ENCODE peak calls at places on chromosomes 7 and 10, in eight cellular contexts. I is OCI-LY7; K is SW 1271; Y is amniotic epithelial cell; R is iPS-NIHi11; N is stimulated activated CD4-positive, alpha-beta T cell treated with anti-CD3 and anti-CD28 coated beads, Interleukin-12 subunit alpha, Interleukin-12 subunit beta, amount 100 ng/mL, for 48 hours; M is SK-N-DZ; P is cardiac muscle cell. C is an unnamed sample.

GRCh38 chr10:16751244-16751643 is 66.0 kb downstream of the RSU1 start:
- DNase-seq in I (no peak), K (no peak), Y (no peak), R (no peak), N (no peak), M (no peak), P (no peak), C (no peak)

GRCh38 chr7:91280180-91280579 is 15.9 kb downstream of the FZD1 start:
- DNase-seq in I (no peak), K (no peak), Y (no peak), R (no peak), N (no peak), M (peak), P (peak), C (no peak)

GRCh38 chr10:117370205-117370604 is 5.0 kb downstream of the PDZD8 start:
- DNase-seq in I (no peak), K (no peak), Y (peak), R (no peak), N (no peak), M (no peak), P (peak), C (no peak)

GRCh38 chr7:4805110-4805978 is 29.9 kb downstream of the AP5Z1 start:
- DNase-seq in I (no peak), K (no peak), Y (no peak), R (no peak), N (no peak), M (no peak), P (no peak), C (no peak)

GRCh38 chr10:86200269-86200668 is 166.3 kb downstream of the GRID1 start:
- DNase-seq in I (no peak), K (no peak), Y (no peak), R (no peak), N (no peak), M (no peak), P (no peak), C (no peak)

GRCh38 chr7:150323682-150324365 is 479 bp upstream of the ACTR3C start:
- DNase-seq in I (no peak), K (no peak), Y (peak), R (no peak), N (no peak), M (no peak), P (peak), C (peak)

GRCh38 chr10:110504111-110504735 is 6.5 kb downstream of the DUSP5 start:
- DNase-seq in I (no peak), K (no peak), Y (peak), R (no peak), N (peak), M (no peak), P (no peak), C (no peak)

GRCh38 chr10:129339841-129340240 is 127.2 kb upstream of the MGMT start:
- DNase-seq in I (no peak), K (no peak), Y (no peak), R (no peak), N (no peak), M (no peak), P (no peak), C (no peak)

GRCh38 chr10:114749014-114749413 is 72.6 kb upstream of the FHIP2A start:
- DNase-seq in I (no peak), K (no peak), Y (peak), R (no peak), N (no peak), M (no peak), P (peak), C (peak)

GRCh38 chr10:3225589-3225988 is 53.0 kb upstream of the PITRM1 start:
- DNase-seq in I (no peak), K (no peak), Y (peak), R (no peak), N (no peak), M (no peak), P (no peak), C (no peak)

GRCh38 chr7:143382126-143382790 is 1.1 kb downstream of the ZYX start:
- DNase-seq in I (no peak), K (no peak), Y (no peak), R (no peak), N (no peak), M (no peak), P (no peak), C (peak)

GRCh38 chr7:99551767-99552463 is at the start of gene FAM200A:
- DNase-seq in I (peak), K (peak), Y (peak), R (peak), N (peak), M (peak), P (peak), C (peak)

GRCh38 chr10:83991986-83992753 is 147.1 kb upstream of the GHITM start:
- DNase-seq in I (peak), K (no peak), Y (peak), R (peak), N (no peak), M (peak), P (peak), C (peak)

GRCh38 chr10:29041512-29042150 is 247.2 kb upstream of the LYZL1 start:
- DNase-seq in I (no peak), K (no peak), Y (no peak), R (no peak), N (no peak), M (no peak), P (no peak), C (no peak)

GRCh38 chr10:119287613-119287991 is 80.2 kb downstream of the GRK5 start:
- DNase-seq in I (no peak), K (no peak), Y (no peak), R (no peak), N (no peak), M (no peak), P (no peak), C (no peak)

GRCh38 chr7:143401265-143401664 is 7.4 kb downstream of the EPHA1 start:
- DNase-seq in I (no peak), K (no peak), Y (no peak), R (no peak), N (no peak), M (no peak), P (no peak), C (no peak)

GRCh38 chr7:12456506-12456905 is 52.8 kb upstream of the VWDE start:
- DNase-seq in I (no peak), K (no peak), Y (no peak), R (peak), N (no peak), M (no peak), P (peak), C (no peak)

GRCh38 chr7:2720024-2720423 is 32.0 kb downstream of the AMZ1 start:
- DNase-seq in I (no peak), K (no peak), Y (no peak), R (no peak), N (no peak), M (no peak), P (no peak), C (no peak)

GRCh38 chr10:29470355-29470705 is 164.4 kb downstream of the SVIL start:
- DNase-seq in I (peak), K (no peak), Y (no peak), R (peak), N (no peak), M (no peak), P (peak), C (peak)

GRCh38 chr7:5545529-5545928 is 121.9 kb upstream of the TNRC18 start:
- DNase-seq in I (no peak), K (no peak), Y (no peak), R (no peak), N (no peak), M (no peak), P (no peak), C (no peak)

GRCh38 chr7:122383934-122384333 is 79.4 kb upstream of the FEZF1 start:
- DNase-seq in I (no peak), K (no peak), Y (peak), R (no peak), N (no peak), M (no peak), P (no peak), C (no peak)

GRCh38 chr10:76356557-76356956 is 925.1 kb downstream of the LRMDA start:
- DNase-seq in I (no peak), K (no peak), Y (peak), R (no peak), N (no peak), M (no peak), P (no peak), C (no peak)

GRCh38 chr10:7797582-7797981 is 9.6 kb downstream of the ATP5F1C start:
- DNase-seq in I (no peak), K (peak), Y (peak), R (no peak), N (no peak), M (no peak), P (no peak), C (peak)

GRCh38 chr7:157427811-157428553 is 91.2 kb downstream of the DNAJB6 start:
- DNase-seq in I (no peak), K (no peak), Y (no peak), R (no peak), N (no peak), M (no peak), P (no peak), C (no peak)

GRCh38 chr7:27242580-27243339 is at the start of gene EVX1:
- DNase-seq in I (no peak), K (no peak), Y (no peak), R (no peak), N (peak), M (no peak), P (no peak), C (no peak)

GRCh38 chr10:29712108-29712507 is 77.3 kb upstream of the SVIL start:
- DNase-seq in I (no peak), K (no peak), Y (no peak), R (peak), N (no peak), M (peak), P (peak), C (no peak)

GRCh38 chr7:77422500-77422899 is 6.4 kb upstream of the GSAP start:
- DNase-seq in I (no peak), K (no peak), Y (no peak), R (no peak), N (no peak), M (no peak), P (no peak), C (no peak)

GRCh38 chr7:112204776-112205347 is 1.3 kb downstream of the DOCK4 start:
- DNase-seq in I (peak), K (no peak), Y (no peak), R (peak), N (no peak), M (peak), P (no peak), C (no peak)

GRCh38 chr7:150325110-150325611 is 1.8 kb upstream of the ACTR3C start:
- DNase-seq in I (no peak), K (no peak), Y (peak), R (no peak), N (no peak), M (no peak), P (no peak), C (peak)

GRCh38 chr10:92681306-92681823 is 8.4 kb upstream of the HHEX start:
- DNase-seq in I (no peak), K (no peak), Y (no peak), R (no peak), N (no peak), M (no peak), P (no peak), C (no peak)

GRCh38 chr10:114855776-114856543 is 34.4 kb downstream of the FHIP2A start:
- DNase-seq in I (no peak), K (no peak), Y (peak), R (no peak), N (no peak), M (no peak), P (no peak), C (no peak)

GRCh38 chr10:64196638-64197315 is 675.6 kb downstream of the REEP3 start:
- DNase-seq in I (no peak), K (no peak), Y (no peak), R (no peak), N (no peak), M (no peak), P (no peak), C (no peak)

GRCh38 chr7:155214328-155214986 is 83.2 kb upstream of the INSIG1 start:
- DNase-seq in I (no peak), K (no peak), Y (no peak), R (no peak), N (no peak), M (no peak), P (no peak), C (peak)

GRCh38 chr10:121495719-121496118 is 102.5 kb downstream of the FGFR2 start:
- DNase-seq in I (no peak), K (no peak), Y (no peak), R (peak), N (no peak), M (no peak), P (peak), C (no peak)

GRCh38 chr10:13709931-13710690 is 123.3 kb downstream of the PRPF18 start:
- DNase-seq in I (no peak), K (no peak), Y (no peak), R (no peak), N (no peak), M (no peak), P (no peak), C (no peak)

GRCh38 chr10:122939133-122939532 is 14.9 kb downstream of the C10orf88 start:
- DNase-seq in I (no peak), K (no peak), Y (no peak), R (no peak), N (no peak), M (no peak), P (no peak), C (no peak)

GRCh38 chr7:70571986-70572385 is 560.0 kb upstream of the GALNT17 start:
- DNase-seq in I (no peak), K (no peak), Y (no peak), R (no peak), N (no peak), M (no peak), P (no peak), C (no peak)

GRCh38 chr7:91945476-91945875 is 4.8 kb downstream of the AKAP9 start:
- DNase-seq in I (no peak), K (no peak), Y (peak), R (no peak), N (no peak), M (no peak), P (no peak), C (no peak)

C was measured in K562.